ENCODE peak calls at places on chromosome 21, in eight cellular contexts. U, W, C, Z, I, O, H and B are unnamed samples.

GRCh38 chr21:25456672-25457071 is 150.6 kb downstream of the MRPL39 start:
- DNase-seq in U (no peak), W (no peak), C (no peak), Z (no peak), I (peak), O (no peak), H (no peak), B (no peak)

GRCh38 chr21:45572231-45572630 is 30.0 kb upstream of the SLC19A1 start:
- DNase-seq in U (no peak), W (no peak), C (no peak), Z (no peak), I (no peak), O (no peak), H (no peak), B (no peak)

GRCh38 chr21:15063821-15064575 is 802 bp downstream of the NRIP1 start:
- DNase-seq in U (peak), W (no peak), C (no peak), Z (no peak), I (peak), O (peak), H (peak), B (no peak)

GRCh38 chr21:32770514-32771133 is 931 bp downstream of the PAXBP1 start:
- DNase-seq in U (no peak), W (peak), C (no peak), Z (no peak), I (peak), O (peak), H (no peak), B (no peak)

GRCh38 chr21:34061983-34062382 is 11.4 kb upstream of the MRPS6 start:
- DNase-seq in U (peak), W (no peak), C (no peak), Z (no peak), I (no peak), O (peak), H (peak), B (no peak)

GRCh38 chr21:35829014-35829525 is 231.3 kb downstream of the SETD4 start:
- DNase-seq in U (no peak), W (no peak), C (no peak), Z (no peak), I (no peak), O (no peak), H (no peak), B (peak)

GRCh38 chr21:34986561-34987533 is 62.3 kb downstream of the RUNX1 start:
- DNase-seq in U (no peak), W (no peak), C (no peak), Z (no peak), I (peak), O (peak), H (no peak), B (no peak)

GRCh38 chr21:35994605-35995004 is 65.7 kb downstream of the SETD4 start:
- DNase-seq in U (no peak), W (no peak), C (no peak), Z (no peak), I (no peak), O (no peak), H (no peak), B (no peak)